ENCODE peak calls at places on chromosome 1, in nine cellular contexts. M is nephron progenitor cell; T is fibroblast of the aortic adventitia; I is progenitor cell of endocrine pancreas; S is A549; E is GM13977; L is Peyer's patch; U is choroid plexus epithelial cell; C is CD4-positive, alpha-beta T cell. W is an unnamed sample.
A peak's percentile ranks its signal among the peaks of the same experiment; 100 is the strongest.

GRCh38 chr1:183694636-183695035 is 41.5 kb upstream of the APOBEC4 start:
- DNase-seq in M (no peak), T (no peak), I (no peak), S (no peak), E (no peak), L (no peak), U (no peak), C (no peak), W (no peak)

GRCh38 chr1:84834419-84835064 is 58.5 kb downstream of the LPAR3 start:
- DNase-seq in M (no peak), T (peak; percentile 85), I (no peak), S (no peak), E (no peak), L (no peak), U (peak; percentile 54), C (no peak), W (peak; percentile 49)

GRCh38 chr1:91673603-91674002 is 173.0 kb downstream of the CDC7 start:
- DNase-seq in M (no peak), T (no peak), I (no peak), S (no peak), E (peak; percentile 49), L (no peak), U (peak; percentile 62), C (no peak), W (no peak)

GRCh38 chr1:215835951-215836350 is 268.8 kb downstream of the KCTD3 start:
- DNase-seq in M (no peak), T (peak; percentile 55), I (no peak), S (no peak), E (no peak), L (no peak), U (peak; percentile 67), C (no peak), W (peak; percentile 22)

GRCh38 chr1:148367596-148367995 is 115.5 kb downstream of the PPIAL4G start:
- DNase-seq in M (no peak), T (no peak), I (no peak), S (no peak), E (no peak), L (no peak), U (peak; percentile 50), C (no peak), W (peak; percentile 18)

GRCh38 chr1:209748620-209749019 is 7.2 kb upstream of the TRAF3IP3 start:
- DNase-seq in M (no peak), T (no peak), I (no peak), S (no peak), E (no peak), L (no peak), U (no peak), C (no peak), W (no peak)

GRCh38 chr1:10637400-10637799 is 159.0 kb downstream of the CASZ1 start:
- DNase-seq in M (no peak), T (no peak), I (no peak), S (no peak), E (no peak), L (no peak), U (no peak), C (no peak), W (no peak)

GRCh38 chr1:165040641-165041040 is 315.9 kb downstream of the LMX1A start:
- DNase-seq in M (no peak), T (no peak), I (no peak), S (no peak), E (no peak), L (no peak), U (no peak), C (no peak), W (no peak)

GRCh38 chr1:150535511-150536281 is 13.5 kb upstream of the ADAMTSL4 start:
- DNase-seq in M (no peak), T (peak; percentile 59), I (no peak), S (no peak), E (no peak), L (no peak), U (no peak), C (no peak), W (peak; percentile 94)

GRCh38 chr1:195345149-195345548 is 1263.1 kb downstream of the KCNT2 start:
- DNase-seq in M (peak; percentile 43), T (no peak), I (no peak), S (no peak), E (no peak), L (peak; percentile 14), U (no peak), C (no peak), W (no peak)
- TF ChIP-seq CTCF in M (peak; percentile 20), T (no peak), I (peak; percentile 64), S (no peak), E (no peak), L (no peak), U (no peak), C (no peak), W (no peak)

DNA sequence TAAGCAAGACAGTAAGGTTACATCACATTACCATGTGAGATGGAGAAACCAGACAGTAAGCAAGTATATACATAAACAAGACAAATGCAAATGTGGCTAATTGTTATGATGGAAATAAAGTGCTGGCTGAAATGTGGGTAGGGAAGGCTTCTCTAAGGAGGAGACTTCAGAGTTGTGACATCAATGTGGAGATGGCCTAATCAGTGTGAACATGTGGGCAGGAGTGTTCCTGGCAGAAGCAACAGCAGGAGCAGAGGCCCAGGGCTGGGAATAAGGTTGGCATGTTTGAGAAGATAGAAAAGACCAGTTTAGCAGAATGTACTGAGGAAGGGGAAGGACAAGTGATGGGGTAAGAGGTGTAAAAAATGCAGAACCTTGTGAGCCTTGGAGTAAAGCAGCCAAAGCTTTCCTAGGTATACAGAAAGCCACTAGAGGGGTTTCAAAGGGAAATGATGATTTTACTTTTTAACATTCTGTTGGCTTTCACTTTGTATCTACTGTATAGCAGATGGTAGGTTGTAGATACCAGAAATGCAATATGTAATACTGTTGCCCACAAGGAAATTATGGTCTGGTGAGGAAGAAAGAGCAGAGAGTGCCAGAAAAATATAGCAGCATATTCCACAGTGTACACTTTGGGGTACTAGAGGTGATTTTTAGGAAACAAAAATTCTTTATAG is 197.4 kb downstream of the FGGY start:
- DNase-seq in M (no peak), T (peak; percentile 13), I (no peak), S (no peak), E (no peak), L (no peak), U (no peak), C (no peak), W (peak; percentile 45)
- TF ChIP-seq CTCF in M (no peak), T (no peak), I (no peak), S (no peak), E (no peak), L (no peak), U (no peak), C (no peak), W (no peak)

GRCh38 chr1:153627797-153628626 is at the start of gene S100A1:
- DNase-seq in M (no peak), T (no peak), I (no peak), S (no peak), E (no peak), L (no peak), U (no peak), C (no peak), W (no peak)
- TF ChIP-seq CTCF in M (no peak), T (no peak), I (peak; percentile 3), S (no peak), E (no peak), L (no peak), U (no peak), C (no peak), W (no peak)

DNA sequence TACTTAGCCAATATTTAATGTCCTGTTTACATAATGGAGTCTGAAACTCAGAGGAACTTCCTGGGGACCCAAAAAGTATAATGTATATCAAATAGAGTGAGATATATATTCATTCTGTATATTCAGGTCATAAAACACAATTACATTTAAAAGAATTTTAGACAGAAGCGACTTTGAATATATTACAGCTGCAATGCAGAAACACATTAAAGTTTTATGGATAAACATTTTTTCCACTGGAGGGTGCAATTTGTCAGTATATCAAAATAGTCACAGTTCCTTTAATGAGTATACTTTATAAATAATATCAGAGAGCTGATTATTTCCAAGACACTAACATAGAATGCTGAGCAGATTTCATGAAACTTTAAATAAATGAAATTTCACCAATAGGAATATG is 43.9 kb upstream of the CRB1 start:
- DNase-seq in M (no peak), T (peak; percentile 34), I (no peak), S (no peak), E (no peak), L (no peak), U (peak; percentile 32), C (no peak), W (no peak)
- TF ChIP-seq CTCF in M (no peak), T (peak; percentile 13), I (no peak), S (peak; percentile 44), E (no peak), L (no peak), U (peak; percentile 42), C (no peak), W (peak; percentile 34)

GRCh38 chr1:241306125-241306790 is 50.7 kb downstream of the RGS7 start:
- DNase-seq in M (no peak), T (no peak), I (no peak), S (no peak), E (no peak), L (no peak), U (no peak), C (no peak), W (no peak)

GRCh38 chr1:241310451-241310850 is 46.6 kb downstream of the RGS7 start:
- DNase-seq in M (no peak), T (no peak), I (no peak), S (no peak), E (no peak), L (no peak), U (no peak), C (no peak), W (no peak)

GRCh38 chr1:241316372-241316771 is 40.6 kb downstream of the RGS7 start:
- DNase-seq in M (no peak), T (no peak), I (no peak), S (no peak), E (no peak), L (no peak), U (no peak), C (no peak), W (no peak)

GRCh38 chr1:241311056-241311746 is 45.8 kb downstream of the RGS7 start:
- DNase-seq in M (no peak), T (no peak), I (no peak), S (no peak), E (no peak), L (no peak), U (no peak), C (no peak), W (no peak)
- TF ChIP-seq CTCF in M (no peak), T (no peak), I (no peak), S (no peak), E (no peak), L (no peak), U (no peak), C (no peak), W (no peak)

DNA sequence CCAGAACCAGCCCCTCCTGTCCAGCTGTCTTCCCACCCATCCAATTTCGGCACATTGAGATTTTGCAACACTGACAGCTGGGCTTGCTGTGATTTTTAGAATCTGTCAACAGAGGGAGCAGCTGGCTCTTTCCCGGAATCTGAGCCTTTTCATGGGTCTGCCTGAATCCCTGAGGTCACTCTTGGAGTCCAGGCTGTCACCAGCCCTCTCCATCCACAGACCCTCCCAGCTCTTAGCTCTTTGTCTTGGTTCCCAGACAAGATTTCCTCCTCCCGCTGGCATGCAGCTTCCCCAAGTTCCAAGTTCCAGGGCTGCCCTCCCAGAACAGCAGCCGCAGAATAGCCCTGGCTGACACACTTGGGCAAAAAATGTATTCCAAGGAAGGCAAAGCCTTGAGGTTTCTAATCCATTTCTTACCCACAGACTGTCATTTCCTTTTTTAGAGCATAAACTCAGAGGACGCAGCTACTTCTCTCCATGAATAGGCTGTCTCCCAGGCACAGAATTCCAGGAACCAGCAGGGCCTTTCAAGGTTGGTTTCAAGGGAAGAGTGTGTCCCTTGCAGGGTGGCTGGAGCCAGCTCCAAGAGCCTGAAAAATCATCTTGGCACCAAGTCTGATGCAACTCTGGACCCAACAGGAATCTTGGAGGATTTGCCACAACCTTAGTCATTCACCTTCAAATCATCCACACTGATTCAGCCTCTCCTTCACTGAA is 7.1 kb upstream of the TMEM61 start:
- DNase-seq in M (peak; percentile 48), T (peak; percentile 59), I (no peak), S (peak; percentile 44), E (peak; percentile 6), L (no peak), U (peak; percentile 38), C (no peak), W (peak; percentile 82)
- TF ChIP-seq CTCF in M (peak; percentile 47), T (peak; percentile 58), I (peak; percentile 45), S (peak; percentile 37), E (no peak), L (no peak), U (peak; percentile 70), C (no peak), W (peak; percentile 62)